ENCODE peak calls at places on chromosomes 13 and 19, in five cellular contexts. One of them, this sample, is unnamed.

GRCh38 chr13:29817604-29818378 is 32.6 kb downstream of the UBL3 start:
- DNase-seq in MCF 10A: no peak
- DNase-seq in HFF-Myc: no peak
- DNase-seq in fibroblast of mammary gland: no peak
- DNase-seq in HepG2: no peak
- DNase-seq in this sample: no peak

GRCh38 chr19:48739835-48740704 is at the start of gene RASIP1:
- DNase-seq in fibroblast of mammary gland: no peak
- DNase-seq in MCF 10A: no peak
- DNase-seq in HFF-Myc: no peak
- DNase-seq in HepG2: no peak
- DNase-seq in this sample: no peak

GRCh38 chr19:54462713-54463530 is 656 bp downstream of the LENG9 start:
- DNase-seq in MCF 10A: peak; percentile 75
- DNase-seq in fibroblast of mammary gland: peak; percentile 60
- DNase-seq in HFF-Myc: no peak
- DNase-seq in HepG2: peak; percentile 54
- DNase-seq in this sample: no peak

GRCh38 chr19:15780595-15781418 is 6.7 kb upstream of the OR10H5 start:
- DNase-seq in MCF 10A: no peak
- DNase-seq in HepG2: no peak
- DNase-seq in fibroblast of mammary gland: no peak
- DNase-seq in HFF-Myc: no peak
- DNase-seq in this sample: no peak

GRCh38 chr13:21771075-21771474 is 100.2 kb downstream of the FGF9 start:
- DNase-seq in fibroblast of mammary gland: no peak
- DNase-seq in MCF 10A: no peak
- DNase-seq in HepG2: no peak
- DNase-seq in HFF-Myc: no peak
- DNase-seq in this sample: no peak

GRCh38 chr13:51045450-51045849 is 65.6 kb downstream of the C13orf42 start:
- DNase-seq in MCF 10A: no peak
- DNase-seq in fibroblast of mammary gland: no peak
- DNase-seq in HFF-Myc: no peak
- DNase-seq in HepG2: no peak
- DNase-seq in this sample: no peak

GRCh38 chr19:16883518-16883917 is 5.3 kb upstream of the F2RL3 start:
- DNase-seq in HepG2: no peak
- DNase-seq in MCF 10A: peak; percentile 30
- DNase-seq in HFF-Myc: no peak
- DNase-seq in fibroblast of mammary gland: no peak
- DNase-seq in this sample: no peak

GRCh38 chr13:93635687-93636086 is 409.1 kb downstream of the GPC6 start:
- DNase-seq in fibroblast of mammary gland: peak; percentile 93
- DNase-seq in HepG2: no peak
- DNase-seq in HFF-Myc: peak; percentile 21
- DNase-seq in MCF 10A: no peak
- DNase-seq in this sample: no peak

GRCh38 chr19:33683881-33684549 is 62.3 kb downstream of the CHST8 start:
- DNase-seq in MCF 10A: no peak
- DNase-seq in HepG2: peak; percentile 7
- DNase-seq in fibroblast of mammary gland: peak; percentile 7
- DNase-seq in HFF-Myc: peak; percentile 3
- DNase-seq in this sample: no peak

GRCh38 chr13:104385409-104385808 is 1319.2 kb upstream of the SLC10A2 start:
- DNase-seq in HepG2: no peak
- DNase-seq in HFF-Myc: no peak
- DNase-seq in fibroblast of mammary gland: peak; percentile 48
- DNase-seq in MCF 10A: peak; percentile 71
- DNase-seq in this sample: no peak

GRCh38 chr13:99978781-99979452 is 2.7 kb upstream of the ZIC2 start:
- DNase-seq in HFF-Myc: no peak
- DNase-seq in HepG2: no peak
- DNase-seq in MCF 10A: no peak
- DNase-seq in fibroblast of mammary gland: no peak
- DNase-seq in this sample: no peak

GRCh38 chr19:31513841-31514240 is 164.6 kb upstream of the TSHZ3 start:
- DNase-seq in HepG2: no peak
- DNase-seq in fibroblast of mammary gland: no peak
- DNase-seq in MCF 10A: no peak
- DNase-seq in HFF-Myc: no peak
- DNase-seq in this sample: no peak

GRCh38 chr13:44843403-44843802 is 145.9 kb downstream of the NUFIP1 start:
- DNase-seq in HFF-Myc: no peak
- DNase-seq in HepG2: no peak
- DNase-seq in fibroblast of mammary gland: peak; percentile 77
- DNase-seq in MCF 10A: no peak
- DNase-seq in this sample: no peak

GRCh38 chr13:110685305-110685704 is 20.6 kb downstream of the CARS2 start:
- DNase-seq in HepG2: no peak
- DNase-seq in HFF-Myc: no peak
- DNase-seq in MCF 10A: no peak
- DNase-seq in fibroblast of mammary gland: peak; percentile 79
- DNase-seq in this sample: no peak

GRCh38 chr19:2043269-2043641 is 7.8 kb downstream of the MKNK2 start:
- DNase-seq in fibroblast of mammary gland: no peak
- DNase-seq in MCF 10A: no peak
- DNase-seq in HFF-Myc: no peak
- DNase-seq in HepG2: no peak
- DNase-seq in this sample: no peak

GRCh38 chr13:109301276-109301675 is 485.1 kb downstream of the IRS2 start:
- DNase-seq in fibroblast of mammary gland: no peak
- DNase-seq in MCF 10A: no peak
- DNase-seq in HFF-Myc: no peak
- DNase-seq in HepG2: no peak
- DNase-seq in this sample: no peak

GRCh38 chr19:12581100-12581499 is 29.5 kb downstream of the ZNF490 start:
- DNase-seq in HFF-Myc: no peak
- DNase-seq in MCF 10A: no peak
- DNase-seq in HepG2: no peak
- DNase-seq in fibroblast of mammary gland: no peak
- DNase-seq in this sample: no peak

GRCh38 chr19:51915324-51915867 is 10.6 kb upstream of the ZNF649 start:
- DNase-seq in HFF-Myc: no peak
- DNase-seq in HepG2: no peak
- DNase-seq in fibroblast of mammary gland: no peak
- DNase-seq in MCF 10A: no peak
- DNase-seq in this sample: no peak

GRCh38 chr19:15421136-15421535 is 2.3 kb upstream of the AKAP8L start:
- DNase-seq in HFF-Myc: no peak
- DNase-seq in fibroblast of mammary gland: no peak
- DNase-seq in MCF 10A: no peak
- DNase-seq in HepG2: no peak
- DNase-seq in this sample: no peak